ENCODE peak calls at places on chromosomes 2 and 18, in four cellular contexts. B is WTC11, Q is SK-N-SH, Z is GM12878. L is an unnamed sample.

GRCh38 chr2:38722271-38723115 is 28.7 kb downstream of the SRSF7 start:
- DNase-seq in Z (no peak), Q (no peak), B (no peak), L (no peak)

GRCh38 chr2:168439536-168439935 is 16.5 kb upstream of the CERS6 start:
- DNase-seq in B (no peak), Q (no peak), Z (no peak), L (no peak)

GRCh38 chr2:172931256-172931894 is 144.3 kb upstream of the MAP3K20 start:
- DNase-seq in Q (peak), Z (no peak), B (no peak), L (peak)

GRCh38 chr18:46343940-46344372 is 239.8 kb downstream of the HAUS1 start:
- DNase-seq in B (peak), Z (peak), Q (no peak), L (peak)

GRCh38 chr2:68911246-68911645 is 40.0 kb upstream of the BMP10 start:
- DNase-seq in Q (no peak), B (no peak), Z (no peak), L (no peak)

GRCh38 chr2:186995092-186995491 is 146.1 kb upstream of the ZSWIM2 start:
- DNase-seq in Z (no peak), B (no peak), Q (no peak), L (no peak)

GRCh38 chr2:42124051-42124813 is 44.9 kb upstream of the EML4 start:
- DNase-seq in Z (peak), Q (no peak), B (no peak), L (no peak)

GRCh38 chr18:22609642-22610041 is 191.9 kb upstream of the CTAGE1 start:
- DNase-seq in B (no peak), Z (no peak), Q (no peak), L (no peak)

GRCh38 chr2:169928463-169928864 is 101.2 kb downstream of the UBR3 start:
- DNase-seq in Q (peak), B (no peak), Z (no peak), L (peak)

GRCh38 chr2:24613154-24613814 is 122.2 kb downstream of the NCOA1 start:
- DNase-seq in Z (peak), Q (no peak), B (peak), L (no peak)

GRCh38 chr2:188819011-188819410 is 155.2 kb upstream of the COL3A1 start:
- DNase-seq in Q (no peak), Z (no peak), B (no peak), L (no peak)

GRCh38 chr2:31319391-31320175 is 85.6 kb downstream of the EHD3 start:
- DNase-seq in Q (no peak), B (no peak), Z (peak), L (no peak)

DNA sequence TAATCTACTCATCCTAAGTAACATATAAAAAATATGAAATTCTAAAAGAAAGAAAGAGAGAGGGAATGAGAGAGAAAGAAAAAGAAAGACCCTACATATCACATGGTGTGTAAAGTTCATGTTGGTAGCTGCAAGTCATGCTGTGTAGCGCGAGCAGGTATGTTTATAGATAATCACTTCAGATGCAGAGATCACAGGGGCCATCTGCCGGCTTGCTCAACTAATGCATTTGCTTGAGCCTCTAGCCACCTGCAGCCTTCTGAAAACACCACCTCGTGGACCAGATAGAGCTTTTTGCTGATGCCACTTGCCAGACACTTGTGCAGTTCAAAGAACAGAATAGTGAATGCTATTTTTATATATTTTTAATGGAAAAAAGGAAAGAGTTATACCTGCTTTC is 37.6 kb downstream of the CDH7 start:
- DNase-seq in B (no peak), Q (peak), Z (no peak), L (peak)
- TF ChIP-seq USF1 in B (no peak), Q (no peak), Z (no peak), L (no peak)

DNA sequence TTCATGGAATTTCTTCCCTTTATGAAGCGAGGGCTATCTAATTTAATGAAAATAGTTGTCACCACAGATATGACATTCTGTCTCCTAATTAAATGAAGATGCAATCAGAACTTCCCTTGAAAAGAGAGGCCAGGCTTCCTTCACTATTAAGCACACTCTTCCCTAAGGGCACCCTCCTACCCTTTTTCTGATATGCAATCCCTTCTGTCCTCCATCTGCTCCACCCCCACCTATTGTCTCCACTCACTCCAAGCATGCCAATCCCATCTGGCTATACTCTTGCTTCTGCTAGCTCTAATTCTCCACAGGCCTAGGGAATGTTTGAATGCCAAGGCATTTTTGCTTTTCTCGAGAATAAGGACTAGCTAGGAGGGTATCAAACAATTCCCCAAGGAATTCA is 818.4 kb upstream of the FSHR start:
- DNase-seq in Q (peak), B (peak), Z (no peak), L (no peak)
- TF ChIP-seq USF1 in Q (no peak), B (no peak), Z (no peak), L (no peak)

GRCh38 chr2:1480671-1481076 is 67.4 kb downstream of the TPO start:
- DNase-seq in Q (no peak), B (no peak), Z (no peak), L (no peak)

GRCh38 chr2:1481406-1482252 is 68.4 kb downstream of the TPO start:
- DNase-seq in Q (no peak), Z (no peak), B (no peak), L (no peak)

GRCh38 chr2:1482981-1483380 is 69.7 kb downstream of the TPO start:
- DNase-seq in B (no peak), Q (no peak), Z (no peak), L (no peak)

GRCh38 chr2:1483551-1483950 is 70.3 kb downstream of the TPO start:
- DNase-seq in Z (no peak), B (no peak), Q (no peak), L (no peak)

GRCh38 chr2:1482253-1482675 is 69.0 kb downstream of the TPO start:
- DNase-seq in B (no peak), Z (no peak), Q (no peak), L (no peak)
- TF ChIP-seq USF1 in B (no peak), Z (no peak), Q (no peak), L (no peak)

GRCh38 chr2:52340185-52340584 is 1308.3 kb upstream of the NRXN1 start:
- DNase-seq in Q (no peak), Z (no peak), B (peak), L (no peak)
- TF ChIP-seq USF1 in Q (no peak), Z (no peak), B (no peak), L (no peak)

DNA sequence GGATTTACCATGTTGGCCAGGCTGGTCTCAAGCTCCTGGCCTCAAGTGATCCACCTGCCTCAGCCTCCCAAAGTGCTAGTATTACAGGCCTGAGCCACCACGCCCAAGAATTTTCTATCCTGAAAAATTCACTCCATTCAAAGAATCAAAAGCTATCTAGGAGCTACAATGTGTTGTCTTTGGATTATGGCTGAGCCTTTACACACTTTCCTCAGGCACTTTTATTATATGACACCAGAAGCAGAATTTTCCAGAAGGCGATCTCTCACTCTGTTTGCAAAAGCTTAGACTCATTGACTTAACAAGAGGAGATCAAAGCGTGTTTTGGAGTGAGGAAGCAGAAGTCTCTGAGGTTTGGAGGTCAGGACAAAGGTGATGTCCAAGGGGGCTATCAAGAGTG is 3.6 kb downstream of the FAM124B start:
- DNase-seq in B (no peak), Q (no peak), Z (no peak), L (no peak)
- TF ChIP-seq USF1 in B (no peak), Q (no peak), Z (no peak), L (no peak)

GRCh38 chr2:112799291-112799975 is 15.1 kb upstream of the IL1A start:
- DNase-seq in Q (no peak), Z (no peak), B (no peak), L (no peak)
- TF ChIP-seq USF1 in Q (no peak), Z (no peak), B (no peak), L (no peak)

DNA sequence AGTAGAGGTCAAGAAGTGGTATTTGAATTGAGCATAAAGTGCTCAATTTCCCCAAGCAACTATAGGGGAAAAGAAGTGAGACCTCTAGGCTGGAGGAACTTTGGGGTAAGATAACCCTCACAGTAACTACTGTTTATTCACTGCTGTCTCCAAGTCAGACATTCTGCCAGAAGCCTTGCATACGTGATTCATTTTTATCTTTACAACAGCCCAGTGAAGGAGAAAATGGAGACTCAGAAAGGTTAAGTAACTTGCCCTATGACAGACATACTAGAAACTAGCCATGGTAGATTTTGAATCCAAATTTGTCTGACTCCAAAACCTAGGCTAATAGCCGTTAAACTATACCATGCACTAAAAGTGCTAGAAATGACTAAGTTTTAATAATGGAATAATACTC is 28.4 kb downstream of the DNAJC10 start:
- DNase-seq in B (no peak), Q (no peak), Z (no peak), L (no peak)
- TF ChIP-seq USF1 in B (no peak), Q (no peak), Z (no peak), L (no peak)

GRCh38 chr2:96977631-96978195 is 8.7 kb downstream of the FAM178B start:
- DNase-seq in Q (no peak), Z (no peak), B (no peak), L (no peak)
- TF ChIP-seq USF1 in Q (no peak), Z (no peak), B (no peak), L (no peak)